ENCODE peak calls at places on chromosomes 1 and 21, in six cellular contexts. One of them, this sample, is unnamed.
A peak's percentile ranks its signal among the peaks of the same experiment; 100 is the strongest.

GRCh38 chr1:54971317-54971791 is 9.1 kb upstream of the TMEM61 start:
- DNase-seq in choroid plexus epithelial cell: peak; percentile 29
- DNase-seq in activated T-cell treated with anti-CD3 and anti-CD28 coated beads, Interleukin-2, amount 50 U/mL, for 48 hours: peak; percentile 9
- DNase-seq in astrocyte of the spinal cord: peak; percentile 27
- DNase-seq in activated CD8-positive, alpha-beta T cell treated with anti-CD3 and anti-CD28 coated beads, Interleukin-2, amount 10 ng/mL, durations not matched to agents 7 days and 5 days: no peak
- DNase-seq in right lobe of liver: no peak
- DNase-seq in this sample: no peak

GRCh38 chr1:234776256-234776874 is 166.4 kb upstream of the IRF2BP2 start:
- DNase-seq in choroid plexus epithelial cell: no peak
- DNase-seq in activated T-cell treated with anti-CD3 and anti-CD28 coated beads, Interleukin-2, amount 50 U/mL, for 48 hours: peak; percentile 28
- DNase-seq in astrocyte of the spinal cord: no peak
- DNase-seq in activated CD8-positive, alpha-beta T cell treated with anti-CD3 and anti-CD28 coated beads, Interleukin-2, amount 10 ng/mL, durations not matched to agents 7 days and 5 days: no peak
- DNase-seq in right lobe of liver: no peak
- DNase-seq in this sample: no peak

GRCh38 chr1:119882172-119883029 is 13.9 kb downstream of the ADAM30 start:
- DNase-seq in choroid plexus epithelial cell: peak; percentile 29
- DNase-seq in activated T-cell treated with anti-CD3 and anti-CD28 coated beads, Interleukin-2, amount 50 U/mL, for 48 hours: no peak
- DNase-seq in astrocyte of the spinal cord: no peak
- DNase-seq in activated CD8-positive, alpha-beta T cell treated with anti-CD3 and anti-CD28 coated beads, Interleukin-2, amount 10 ng/mL, durations not matched to agents 7 days and 5 days: no peak
- DNase-seq in right lobe of liver: no peak
- DNase-seq in this sample: no peak

GRCh38 chr1:230424440-230425251 is 1.5 kb downstream of the PGBD5 start:
- DNase-seq in choroid plexus epithelial cell: no peak
- DNase-seq in activated T-cell treated with anti-CD3 and anti-CD28 coated beads, Interleukin-2, amount 50 U/mL, for 48 hours: peak; percentile 17
- DNase-seq in astrocyte of the spinal cord: no peak
- DNase-seq in activated CD8-positive, alpha-beta T cell treated with anti-CD3 and anti-CD28 coated beads, Interleukin-2, amount 10 ng/mL, durations not matched to agents 7 days and 5 days: no peak
- DNase-seq in right lobe of liver: no peak
- DNase-seq in this sample: peak; percentile 24

GRCh38 chr1:241591317-241591716 is 48.9 kb downstream of the CHML start:
- DNase-seq in choroid plexus epithelial cell: peak; percentile 54
- DNase-seq in activated T-cell treated with anti-CD3 and anti-CD28 coated beads, Interleukin-2, amount 50 U/mL, for 48 hours: no peak
- DNase-seq in astrocyte of the spinal cord: peak; percentile 24
- DNase-seq in activated CD8-positive, alpha-beta T cell treated with anti-CD3 and anti-CD28 coated beads, Interleukin-2, amount 10 ng/mL, durations not matched to agents 7 days and 5 days: no peak
- DNase-seq in right lobe of liver: no peak
- DNase-seq in this sample: no peak

GRCh38 chr1:160795951-160796383 is at the start of gene LY9:
- DNase-seq in choroid plexus epithelial cell: no peak
- DNase-seq in activated T-cell treated with anti-CD3 and anti-CD28 coated beads, Interleukin-2, amount 50 U/mL, for 48 hours: peak; percentile 76
- DNase-seq in astrocyte of the spinal cord: no peak
- DNase-seq in activated CD8-positive, alpha-beta T cell treated with anti-CD3 and anti-CD28 coated beads, Interleukin-2, amount 10 ng/mL, durations not matched to agents 7 days and 5 days: peak; percentile 89
- DNase-seq in right lobe of liver: no peak
- DNase-seq in this sample: no peak

GRCh38 chr21:18049461-18049860 is 195.2 kb upstream of the CHODL start:
- DNase-seq in choroid plexus epithelial cell: no peak
- DNase-seq in activated T-cell treated with anti-CD3 and anti-CD28 coated beads, Interleukin-2, amount 50 U/mL, for 48 hours: no peak
- DNase-seq in astrocyte of the spinal cord: no peak
- DNase-seq in activated CD8-positive, alpha-beta T cell treated with anti-CD3 and anti-CD28 coated beads, Interleukin-2, amount 10 ng/mL, durations not matched to agents 7 days and 5 days: no peak
- DNase-seq in right lobe of liver: no peak
- DNase-seq in this sample: no peak

GRCh38 chr1:161506336-161507223 is 1.3 kb downstream of the FCGR2A start:
- DNase-seq in choroid plexus epithelial cell: peak; percentile 82
- DNase-seq in activated T-cell treated with anti-CD3 and anti-CD28 coated beads, Interleukin-2, amount 50 U/mL, for 48 hours: no peak
- DNase-seq in astrocyte of the spinal cord: no peak
- DNase-seq in activated CD8-positive, alpha-beta T cell treated with anti-CD3 and anti-CD28 coated beads, Interleukin-2, amount 10 ng/mL, durations not matched to agents 7 days and 5 days: no peak
- DNase-seq in right lobe of liver: peak; percentile 55
- DNase-seq in this sample: no peak

GRCh38 chr1:47515390-47515789 is 77.5 kb downstream of the FOXD2 start:
- DNase-seq in choroid plexus epithelial cell: no peak
- DNase-seq in activated T-cell treated with anti-CD3 and anti-CD28 coated beads, Interleukin-2, amount 50 U/mL, for 48 hours: no peak
- DNase-seq in astrocyte of the spinal cord: no peak
- DNase-seq in activated CD8-positive, alpha-beta T cell treated with anti-CD3 and anti-CD28 coated beads, Interleukin-2, amount 10 ng/mL, durations not matched to agents 7 days and 5 days: no peak
- DNase-seq in right lobe of liver: no peak
- DNase-seq in this sample: no peak

GRCh38 chr1:156893048-156893953 is at the start of gene PEAR1:
- DNase-seq in choroid plexus epithelial cell: no peak
- DNase-seq in activated T-cell treated with anti-CD3 and anti-CD28 coated beads, Interleukin-2, amount 50 U/mL, for 48 hours: no peak
- DNase-seq in astrocyte of the spinal cord: no peak
- DNase-seq in activated CD8-positive, alpha-beta T cell treated with anti-CD3 and anti-CD28 coated beads, Interleukin-2, amount 10 ng/mL, durations not matched to agents 7 days and 5 days: no peak
- DNase-seq in right lobe of liver: peak; percentile 69
- DNase-seq in this sample: no peak

This sample was measured in dorsolateral prefrontal cortex.